ENCODE peak calls at places on chromosomes 13 and 19, in five cellular contexts. K, Y, H, L and F are unnamed samples.

GRCh38 chr19:3556423-3556977 is 886 bp downstream of the MFSD12 start:
- DNase-seq in Y (no peak), L (no peak), H (no peak), K (no peak), F (no peak)

GRCh38 chr19:29596080-29596479 is 10.0 kb upstream of the POP4 start:
- DNase-seq in K (no peak), H (no peak), L (no peak), Y (no peak), F (no peak)

GRCh38 chr19:55585658-55586339 is 5.2 kb upstream of the ZNF579 start:
- DNase-seq in Y (peak), K (peak), H (peak), L (peak), F (peak)

GRCh38 chr13:88068975-88069374 is 397.8 kb downstream of the SLITRK5 start:
- DNase-seq in Y (no peak), L (peak), H (no peak), K (no peak), F (no peak)

GRCh38 chr13:99231726-99232125 is 26.5 kb downstream of the GPR18 start:
- DNase-seq in Y (no peak), L (no peak), H (no peak), K (no peak), F (no peak)

GRCh38 chr13:33341861-33342452 is 56.4 kb upstream of the STARD13 start:
- DNase-seq in L (no peak), Y (no peak), H (no peak), K (no peak), F (no peak)

GRCh38 chr19:49355890-49356289 is 6.3 kb downstream of the TEAD2 start:
- DNase-seq in H (no peak), L (no peak), K (no peak), Y (no peak), F (peak)

GRCh38 chr13:34405410-34405809 is 536.7 kb upstream of the NBEA start:
- DNase-seq in L (no peak), Y (no peak), K (no peak), H (no peak), F (no peak)

GRCh38 chr13:28805193-28805819 is 14.8 kb upstream of the MTUS2 start:
- DNase-seq in L (peak), H (peak), Y (no peak), K (no peak), F (peak)

GRCh38 chr19:30222428-30222873 is 149.7 kb upstream of the ZNF536 start:
- DNase-seq in Y (no peak), H (no peak), L (peak), K (no peak), F (no peak)

GRCh38 chr19:40190891-40191835 is at the start of gene MAP3K10:
- DNase-seq in K (peak), Y (peak), H (peak), L (peak), F (peak)

GRCh38 chr13:76019421-76020044 is 383.4 kb downstream of the LMO7 start:
- DNase-seq in L (peak), K (no peak), Y (no peak), H (no peak), F (no peak)

GRCh38 chr19:20167020-20167644 is at the start of gene ZNF486:
- DNase-seq in K (peak), L (peak), H (no peak), Y (peak), F (peak)

GRCh38 chr13:42855416-42855815 is 74.0 kb downstream of the FAM216B start:
- DNase-seq in H (no peak), K (no peak), Y (no peak), L (no peak), F (no peak)

GRCh38 chr19:44657211-44657921 is 13.7 kb downstream of the PVR start:
- DNase-seq in Y (no peak), K (peak), L (peak), H (peak), F (peak)

GRCh38 chr13:100336795-100337516 is 248.1 kb downstream of the PCCA start:
- DNase-seq in H (no peak), K (no peak), Y (no peak), L (no peak), F (no peak)

GRCh38 chr19:13887529-13887928 is 10.6 kb downstream of the NANOS3 start:
- DNase-seq in H (no peak), L (no peak), K (peak), Y (no peak), F (no peak)